ENCODE peak calls at places on chromosomes 4 and X, in nine cellular contexts. G is AG20443; N is fibroblast of the conjunctiva; C is stimulated activated CD8-positive, alpha-beta memory T cell treated with anti-CD3 and anti-CD28 coated beads, Interleukin-7, amount 100 ng/mL, for 1 hour; I is LoVo; W is epithelial cell of esophagus; U is effector memory CD8-positive, alpha-beta T cell; F is naive thymus-derived CD8-positive, alpha-beta T cell; L is activated CD4-positive, alpha-beta T cell treated with anti-CD3 and anti-CD28 coated beads for 1 hour. Q is an unnamed sample.

GRCh38 chr4:127586922-127587571 is 45.7 kb upstream of the INTU start:
- DNase-seq in G (peak), N (peak), C (no peak), I (peak), W (peak), U (no peak), F (no peak), L (no peak), Q (no peak)

GRCh38 chr4:6227412-6228157 is 27.2 kb upstream of the JAKMIP1 start:
- DNase-seq in G (peak), N (no peak), C (no peak), I (no peak), W (no peak), U (no peak), F (no peak), L (no peak), Q (no peak)

GRCh38 chrX:8748855-8749254 is 16.9 kb upstream of the ANOS1 start:
- DNase-seq in G (peak), N (peak), C (no peak), I (no peak), W (peak), U (no peak), F (no peak), L (no peak), Q (no peak)

GRCh38 chr4:153413827-153414226 is 52.3 kb upstream of the TMEM131L start:
- DNase-seq in G (no peak), N (no peak), C (no peak), I (no peak), W (no peak), U (no peak), F (no peak), L (no peak), Q (no peak)

GRCh38 chr4:105951198-105951597 is 55.9 kb downstream of the NPNT start:
- DNase-seq in G (peak), N (peak), C (no peak), I (no peak), W (peak), U (no peak), F (no peak), L (no peak), Q (no peak)

GRCh38 chrX:45699158-45699557 is 498.5 kb upstream of the DIPK2B start:
- DNase-seq in G (no peak), N (no peak), C (no peak), I (no peak), W (no peak), U (no peak), F (no peak), L (no peak), Q (no peak)

GRCh38 chr4:78652282-78652876 is 100.8 kb downstream of the ANXA3 start:
- DNase-seq in G (no peak), N (no peak), C (no peak), I (no peak), W (no peak), U (no peak), F (no peak), L (no peak), Q (no peak)

GRCh38 chr4:22473268-22473667 is 42.6 kb downstream of the ADGRA3 start:
- DNase-seq in G (peak), N (peak), C (no peak), I (no peak), W (peak), U (no peak), F (no peak), L (no peak), Q (no peak)

GRCh38 chr4:138522366-138522765 is 280.2 kb upstream of the SLC7A11 start:
- DNase-seq in G (peak), N (no peak), C (no peak), I (peak), W (peak), U (no peak), F (no peak), L (no peak), Q (no peak)

GRCh38 chr4:185591679-185592141 is 56.4 kb upstream of the PDLIM3 start:
- DNase-seq in G (peak), N (no peak), C (no peak), I (no peak), W (peak), U (no peak), F (no peak), L (no peak), Q (no peak)

GRCh38 chr4:85774000-85774399 is 299.1 kb downstream of the ARHGAP24 start:
- DNase-seq in G (no peak), N (no peak), C (no peak), I (no peak), W (peak), U (no peak), F (no peak), L (no peak), Q (no peak)

GRCh38 chrX:11193035-11193469 is 81.9 kb downstream of the HCCS start:
- DNase-seq in G (no peak), N (peak), C (no peak), I (no peak), W (peak), U (no peak), F (no peak), L (no peak), Q (no peak)

GRCh38 chr4:8435656-8436121 is 4.8 kb downstream of the ACOX3 start:
- DNase-seq in G (no peak), N (no peak), C (no peak), I (peak), W (peak), U (peak), F (no peak), L (no peak), Q (no peak)

GRCh38 chr4:121648518-121648917 is 48.3 kb downstream of the ANXA5 start:
- DNase-seq in G (peak), N (peak), C (no peak), I (no peak), W (no peak), U (no peak), F (no peak), L (no peak), Q (no peak)

GRCh38 chr4:98557497-98557896 is 100.9 kb downstream of the TSPAN5 start:
- DNase-seq in G (no peak), N (peak), C (no peak), I (no peak), W (peak), U (no peak), F (no peak), L (no peak), Q (no peak)

GRCh38 chr4:151865744-151866143 is 104.9 kb upstream of the GATB start:
- DNase-seq in G (no peak), N (no peak), C (no peak), I (no peak), W (no peak), U (no peak), F (no peak), L (no peak), Q (no peak)

GRCh38 chrX:14922437-14922836 is 49.2 kb downstream of the MOSPD2 start:
- DNase-seq in G (peak), N (no peak), C (no peak), I (no peak), W (peak), U (no peak), F (no peak), L (no peak), Q (no peak)

GRCh38 chr4:92305148-92305877 is 1.5 kb downstream of the GRID2 start:
- DNase-seq in G (peak), N (no peak), C (no peak), I (no peak), W (peak), U (no peak), F (no peak), L (no peak), Q (no peak)

GRCh38 chrX:119516157-119516702 is 48.0 kb downstream of the SLC25A5 start:
- DNase-seq in G (peak), N (peak), C (no peak), I (peak), W (peak), U (peak), F (no peak), L (peak), Q (peak)

GRCh38 chr4:186078977-186079697 is 10.2 kb downstream of the TLR3 start:
- DNase-seq in G (no peak), N (no peak), C (no peak), I (no peak), W (peak), U (no peak), F (no peak), L (no peak), Q (no peak)

GRCh38 chr4:7813674-7814073 is 126.0 kb downstream of the AFAP1 start:
- DNase-seq in G (no peak), N (no peak), C (no peak), I (no peak), W (peak), U (no peak), F (no peak), L (no peak), Q (no peak)

GRCh38 chrX:115936008-115936407 is 234.5 kb upstream of the AGTR2 start:
- DNase-seq in G (no peak), N (no peak), C (no peak), I (no peak), W (no peak), U (no peak), F (no peak), L (no peak), Q (no peak)

GRCh38 chr4:146143888-146144287 is 31.6 kb upstream of the LSM6 start:
- DNase-seq in G (no peak), N (no peak), C (no peak), I (no peak), W (peak), U (no peak), F (no peak), L (no peak), Q (no peak)

GRCh38 chrX:37060999-37061398 is 52.8 kb downstream of the FAM47C start:
- DNase-seq in G (peak), N (peak), C (no peak), I (peak), W (peak), U (no peak), F (no peak), L (no peak), Q (no peak)

GRCh38 chr4:145285928-145286327 is 105.5 kb upstream of the OTUD4 start:
- DNase-seq in G (peak), N (no peak), C (no peak), I (no peak), W (peak), U (no peak), F (no peak), L (no peak), Q (no peak)

GRCh38 chrX:130829526-130830515 is 73.2 kb downstream of the ENOX2 start:
- DNase-seq in G (no peak), N (no peak), C (no peak), I (no peak), W (peak), U (no peak), F (no peak), L (no peak), Q (no peak)

GRCh38 chr4:39469429-39470077 is 10.7 kb downstream of the LIAS start:
- DNase-seq in G (peak), N (peak), C (no peak), I (peak), W (peak), U (no peak), F (no peak), L (no peak), Q (no peak)

GRCh38 chr4:157818946-157819692 is 353.7 kb downstream of the GASK1B start:
- DNase-seq in G (no peak), N (no peak), C (no peak), I (no peak), W (no peak), U (no peak), F (no peak), L (no peak), Q (no peak)

GRCh38 chr4:107760281-107760947 is 40.4 kb upstream of the PAPSS1 start:
- DNase-seq in G (peak), N (peak), C (no peak), I (no peak), W (peak), U (no peak), F (no peak), L (no peak), Q (no peak)

GRCh38 chr4:159551268-159551667 is 448.4 kb downstream of the RAPGEF2 start:
- DNase-seq in G (no peak), N (no peak), C (no peak), I (no peak), W (peak), U (no peak), F (no peak), L (no peak), Q (no peak)

GRCh38 chrX:13360146-13360545 is 40.3 kb upstream of the ATXN3L start:
- DNase-seq in G (no peak), N (no peak), C (no peak), I (no peak), W (no peak), U (no peak), F (no peak), L (no peak), Q (no peak)

GRCh38 chr4:167903291-167903721 is 189.0 kb upstream of the ANXA10 start:
- DNase-seq in G (no peak), N (peak), C (no peak), I (peak), W (peak), U (no peak), F (no peak), L (no peak), Q (no peak)

GRCh38 chr4:112951362-112951962 is 98.0 kb upstream of the ANK2 start:
- DNase-seq in G (peak), N (no peak), C (no peak), I (peak), W (peak), U (no peak), F (no peak), L (no peak), Q (no peak)

GRCh38 chr4:153521995-153522799 is 56.0 kb downstream of the TMEM131L start:
- DNase-seq in G (no peak), N (no peak), C (peak), I (no peak), W (no peak), U (peak), F (peak), L (peak), Q (peak)

Q was measured in effector memory CD4-positive, alpha-beta T cell.